ENCODE peak calls at places on chromosomes 5 and 9, in four cellular contexts. T, G, N and E are unnamed samples. For H3K27me3, the result is how much of the 10 kb centered on the place peaks cover.

GRCh38 chr5:89560724-89561123 is 677.7 kb upstream of the MEF2C start:
- DNase-seq in T (no peak), G (peak), N (no peak), E (no peak)

GRCh38 chr9:38432922-38433510 is 8.8 kb upstream of the IGFBPL1 start:
- DNase-seq in T (no peak), G (peak), N (peak), E (no peak)

GRCh38 chr5:172713113-172713808 is 57.7 kb downstream of the DUSP1 start:
- DNase-seq in T (peak), G (peak), N (no peak), E (peak)

GRCh38 chr9:17018001-17018491 is 116.8 kb upstream of the CNTLN start:
- DNase-seq in T (peak), G (no peak), N (peak), E (no peak)

GRCh38 chr9:34651286-34651685 is 699 bp upstream of the IL11RA start:
- DNase-seq in T (no peak), G (no peak), N (peak), E (no peak)

GRCh38 chr5:90571147-90571773 is 12.7 kb downstream of the ADGRV1 start:
- DNase-seq in T (no peak), G (no peak), N (no peak), E (no peak)

GRCh38 chr5:377326-377981 is 55.9 kb downstream of the AHRR start:
- DNase-seq in T (no peak), G (no peak), N (no peak), E (peak)

GRCh38 chr5:5069851-5070250 is 70.3 kb upstream of the ADAMTS16 start:
- DNase-seq in T (no peak), G (no peak), N (no peak), E (no peak)

GRCh38 chr9:137070906-137071275 is 534 bp upstream of the SAPCD2 start:
- DNase-seq in T (peak), G (no peak), N (no peak), E (no peak)

GRCh38 chr9:18382243-18382642 is 91.7 kb upstream of the ADAMTSL1 start:
- DNase-seq in T (no peak), G (no peak), N (no peak), E (no peak)

GRCh38 chr5:132457371-132458225 is 33.0 kb downstream of the IRF1 start:
- DNase-seq in T (no peak), G (no peak), N (peak), E (no peak)

GRCh38 chr9:693460-694390 is 147.8 kb upstream of the DMRT1 start:
- DNase-seq in T (peak), G (peak), N (peak), E (no peak)

GRCh38 chr5:9608093-9608492 is 22.1 kb downstream of the TAS2R1 start:
- DNase-seq in T (no peak), G (no peak), N (no peak), E (no peak)

GRCh38 chr5:141558150-141558549 is 60.6 kb downstream of the DIAPH1 start:
- DNase-seq in T (no peak), G (peak), N (peak), E (no peak)

GRCh38 chr9:23825700-23826099 is 340 bp downstream of the ELAVL2 start:
- DNase-seq in T (no peak), G (no peak), N (no peak), E (no peak)

GRCh38 chr9:120151149-120151548 is 428.8 kb downstream of the CDK5RAP2 start:
- DNase-seq in T (no peak), G (no peak), N (no peak), E (no peak)

GRCh38 chr5:149471406-149472183 is 79.6 kb downstream of the CSNK1A1 start:
- DNase-seq in T (peak), G (no peak), N (peak), E (no peak)

GRCh38 chr9:118170032-118170955 is 466.1 kb downstream of the TLR4 start:
- DNase-seq in T (no peak), G (peak), N (no peak), E (peak)

GRCh38 chr9:26975728-26976707 is 19.8 kb downstream of the IFT74 start:
- DNase-seq in T (no peak), G (peak), N (peak), E (no peak)

GRCh38 chr9:26971721-26972120 is 15.5 kb downstream of the IFT74 start:
- DNase-seq in T (no peak), G (no peak), N (no peak), E (no peak)

GRCh38 chr9:26973989-26974388 is 17.8 kb downstream of the IFT74 start:
- DNase-seq in T (no peak), G (no peak), N (no peak), E (no peak)

GRCh38 chr9:26974927-26975326 is 18.7 kb downstream of the IFT74 start:
- DNase-seq in T (no peak), G (no peak), N (no peak), E (no peak)
- H3K4me3 ChIP-seq in T (no peak), G (no peak), N (no peak), E (no peak)

GRCh38 chr9:96236854-96237545 is 65.0 kb downstream of the HSD17B3 start:
- DNase-seq in T (peak), G (no peak), N (no peak), E (no peak)
- H3K27me3 ChIP-seq in T (under half), G (under half), N (under half), E (under half)

GRCh38 chr5:181070523-181070922 is 30.5 kb downstream of the BTNL9 start:
- DNase-seq in T (no peak), G (no peak), N (no peak), E (no peak)
- H3K4me3 ChIP-seq in T (no peak), G (no peak), N (no peak), E (no peak)

GRCh38 chr9:128621730-128622455 is 34.8 kb downstream of the DYNC2I2 start:
- DNase-seq in T (no peak), G (no peak), N (no peak), E (no peak)
- H3K27me3 ChIP-seq in T (under half), G (under half), N (under half), E (under half)

GRCh38 chr5:123090641-123091257 is 1.7 kb downstream of the PRDM6 start:
- DNase-seq in T (no peak), G (no peak), N (no peak), E (no peak)

GRCh38 chr5:123091988-123092583 is 3.0 kb downstream of the PRDM6 start:
- DNase-seq in T (no peak), G (no peak), N (peak), E (no peak)

GRCh38 chr5:123089971-123090640 is 1.1 kb downstream of the PRDM6 start:
- DNase-seq in T (peak), G (no peak), N (peak), E (no peak)

GRCh38 chr5:123092696-123093095 is 3.7 kb downstream of the PRDM6 start:
- DNase-seq in T (no peak), G (no peak), N (peak), E (no peak)

DNA sequence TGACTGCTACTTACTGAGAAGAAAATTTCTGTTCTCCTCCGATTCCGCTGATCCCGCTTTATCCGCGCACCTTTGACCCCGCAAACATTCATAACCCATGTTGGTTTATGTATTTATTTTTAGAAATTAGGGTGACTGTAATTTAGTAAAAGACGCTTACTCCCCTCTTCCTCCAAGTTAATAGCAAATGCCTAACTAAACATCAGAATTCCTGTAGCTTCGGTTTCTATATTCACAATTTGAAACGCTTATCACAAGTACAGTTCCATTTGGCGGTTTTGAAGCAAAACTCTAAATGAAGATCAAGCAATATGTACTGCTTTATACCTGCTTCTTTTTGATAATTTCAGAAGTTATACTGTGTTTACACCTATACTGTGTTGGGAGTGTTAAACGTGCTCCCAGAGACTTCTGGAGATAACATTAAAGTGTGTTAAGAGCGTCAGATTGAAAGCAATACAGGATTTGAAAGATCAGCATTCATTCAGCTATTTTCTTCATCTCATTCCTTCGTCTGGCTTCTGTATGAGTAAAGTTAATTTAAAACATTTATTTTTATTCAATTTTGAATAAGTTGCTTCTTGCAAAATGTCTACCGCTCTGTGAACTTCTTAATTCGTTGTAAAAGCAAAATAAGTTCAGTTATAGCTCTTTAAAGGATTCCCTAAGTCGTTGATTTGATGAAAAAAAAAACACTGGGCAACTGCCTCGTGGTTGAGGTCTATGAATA is 2.4 kb downstream of the PRDM6 start:
- DNase-seq in T (no peak), G (no peak), N (peak), E (no peak)
- H3K4me3 ChIP-seq in T (no peak), G (no peak), N (peak), E (peak)

GRCh38 chr9:133173056-133173455 is 9.3 kb upstream of the GBGT1 start:
- DNase-seq in T (no peak), G (no peak), N (no peak), E (no peak)
- H3K27me3 ChIP-seq in T (under half), G (under half), N (under half), E (under half)

GRCh38 chr5:14250094-14250777 is 107.1 kb downstream of the TRIO start:
- DNase-seq in T (peak), G (peak), N (peak), E (peak)
- H3K4me3 ChIP-seq in T (peak), G (no peak), N (no peak), E (peak)

GRCh38 chr5:31193591-31194457 is at the start of gene CDH6:
- DNase-seq in T (peak), G (peak), N (peak), E (peak)
- H3K27me3 ChIP-seq in T (half or more), G (under half), N (under half), E (under half)

DNA sequence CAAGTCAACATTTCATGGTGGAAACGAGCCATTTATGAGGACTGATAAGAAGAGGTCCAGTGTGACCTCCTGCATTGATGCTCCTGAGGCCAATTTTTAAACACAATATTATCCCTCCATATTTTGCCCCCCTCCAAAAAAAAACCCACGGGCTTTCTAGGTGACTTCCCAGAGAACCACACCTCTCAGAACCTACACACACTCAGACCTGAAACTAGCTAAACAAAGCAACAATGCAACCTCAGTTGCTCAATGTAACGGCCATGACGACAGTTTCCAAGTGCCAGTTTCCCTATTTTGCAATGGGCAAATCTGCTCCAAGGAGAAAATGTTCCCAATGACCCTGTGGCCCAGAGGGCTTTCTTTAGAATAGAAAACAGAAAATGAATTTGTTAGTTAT is 3.5 kb downstream of the NRG2 start:
- DNase-seq in T (no peak), G (no peak), N (no peak), E (no peak)
- H3K4me3 ChIP-seq in T (peak), G (no peak), N (no peak), E (peak)